ENCODE peak calls at places on chromosomes 6 and 20, in six cellular contexts. H, W, Q, A, F and L are unnamed samples.

GRCh38 chr6:37705239-37706051 is 7.8 kb upstream of the MDGA1 start:
- DNase-seq in A (peak), H (peak), W (peak), Q (peak), F (peak), L (peak)

GRCh38 chr6:26199057-26199772 is 112.0 kb downstream of the HFE start:
- DNase-seq in A (peak), W (peak), Q (no peak), F (no peak), H (peak), L (peak)

GRCh38 chr20:37042986-37043972 is 52.5 kb downstream of the RBL1 start:
- DNase-seq in F (no peak), H (no peak), W (no peak), Q (no peak), A (no peak), L (no peak)

GRCh38 chr6:126721581-126722145 is 381.7 kb downstream of the CENPW start:
- DNase-seq in H (no peak), Q (no peak), A (no peak), W (peak), F (no peak), L (no peak)

GRCh38 chr6:132962936-132963579 is 148.7 kb downstream of the RPS12 start:
- DNase-seq in F (peak), A (peak), Q (no peak), H (peak), W (peak), L (peak)

GRCh38 chr20:8331740-8332412 is 199.8 kb downstream of the PLCB1 start:
- DNase-seq in W (peak), A (no peak), H (no peak), F (no peak), Q (no peak), L (no peak)

GRCh38 chr6:157596886-157597285 is 215.9 kb downstream of the ZDHHC14 start:
- DNase-seq in Q (no peak), H (no peak), A (no peak), F (no peak), W (peak), L (no peak)

GRCh38 chr6:144723431-144723830 is 438.3 kb downstream of the UTRN start:
- DNase-seq in A (no peak), W (no peak), H (no peak), Q (no peak), F (no peak), L (no peak)

GRCh38 chr20:58004900-58005299 is 223.6 kb downstream of the ANKRD60 start:
- DNase-seq in W (no peak), H (no peak), Q (no peak), F (no peak), A (no peak), L (no peak)

GRCh38 chr6:165777680-165778079 is 114.6 kb upstream of the PDE10A start:
- DNase-seq in W (no peak), H (no peak), Q (no peak), A (no peak), F (no peak), L (no peak)
- TF ChIP-seq CTCF in W (no peak), H (peak), Q (no peak), A (no peak), F (no peak), L (no peak)

DNA sequence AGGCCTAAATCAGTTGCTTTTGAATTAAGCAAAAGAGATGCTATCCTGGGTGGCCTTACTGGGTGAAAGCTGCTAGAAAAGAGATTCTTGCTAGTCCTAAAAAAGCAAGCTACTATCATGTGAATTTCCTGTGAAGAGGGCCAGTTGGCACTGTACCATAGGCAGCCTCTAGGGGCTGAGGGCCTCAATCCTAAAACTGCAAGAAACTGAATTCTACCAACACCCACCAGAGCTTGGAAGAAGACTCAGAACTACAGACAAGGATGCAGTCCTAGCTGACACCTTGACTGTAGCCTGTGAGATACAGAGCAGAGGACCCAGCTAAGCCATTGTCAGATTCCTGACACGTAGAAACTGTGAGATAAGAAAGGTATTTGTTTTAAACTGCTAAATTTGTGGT is 24.5 kb downstream of the CLIC5 start:
- DNase-seq in A (no peak), W (no peak), Q (no peak), F (no peak), H (peak), L (no peak)
- TF ChIP-seq CTCF in A (no peak), W (no peak), Q (no peak), F (peak), H (peak), L (peak)

GRCh38 chr6:141000917-141001316 is 1131.8 kb upstream of the GJE1 start:
- DNase-seq in H (no peak), A (no peak), W (no peak), Q (no peak), F (no peak), L (no peak)
- TF ChIP-seq CTCF in H (no peak), A (no peak), W (no peak), Q (no peak), F (no peak), L (no peak)

DNA sequence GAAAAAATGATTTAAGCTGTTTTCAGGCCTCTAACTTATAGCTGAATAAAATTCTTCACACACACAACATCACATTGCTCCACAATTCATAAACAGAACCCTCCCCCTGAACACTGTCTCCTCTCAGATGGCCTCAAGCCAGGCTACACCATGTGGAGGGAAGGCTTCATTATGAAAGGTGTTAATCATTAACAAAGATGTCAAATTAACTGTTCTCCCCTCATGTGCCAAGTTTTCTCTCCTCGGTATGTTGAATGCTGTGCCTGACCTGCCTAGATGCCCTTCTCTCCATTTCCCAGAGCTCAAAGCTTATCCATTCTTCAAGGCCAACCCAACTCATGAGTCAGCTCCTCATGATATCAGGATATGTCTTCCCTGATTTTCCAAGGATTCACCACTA is 210.4 kb downstream of the GMDS start:
- DNase-seq in A (no peak), H (no peak), F (no peak), W (no peak), Q (no peak), L (no peak)
- TF ChIP-seq CTCF in A (no peak), H (no peak), F (no peak), W (no peak), Q (no peak), L (no peak)

DNA sequence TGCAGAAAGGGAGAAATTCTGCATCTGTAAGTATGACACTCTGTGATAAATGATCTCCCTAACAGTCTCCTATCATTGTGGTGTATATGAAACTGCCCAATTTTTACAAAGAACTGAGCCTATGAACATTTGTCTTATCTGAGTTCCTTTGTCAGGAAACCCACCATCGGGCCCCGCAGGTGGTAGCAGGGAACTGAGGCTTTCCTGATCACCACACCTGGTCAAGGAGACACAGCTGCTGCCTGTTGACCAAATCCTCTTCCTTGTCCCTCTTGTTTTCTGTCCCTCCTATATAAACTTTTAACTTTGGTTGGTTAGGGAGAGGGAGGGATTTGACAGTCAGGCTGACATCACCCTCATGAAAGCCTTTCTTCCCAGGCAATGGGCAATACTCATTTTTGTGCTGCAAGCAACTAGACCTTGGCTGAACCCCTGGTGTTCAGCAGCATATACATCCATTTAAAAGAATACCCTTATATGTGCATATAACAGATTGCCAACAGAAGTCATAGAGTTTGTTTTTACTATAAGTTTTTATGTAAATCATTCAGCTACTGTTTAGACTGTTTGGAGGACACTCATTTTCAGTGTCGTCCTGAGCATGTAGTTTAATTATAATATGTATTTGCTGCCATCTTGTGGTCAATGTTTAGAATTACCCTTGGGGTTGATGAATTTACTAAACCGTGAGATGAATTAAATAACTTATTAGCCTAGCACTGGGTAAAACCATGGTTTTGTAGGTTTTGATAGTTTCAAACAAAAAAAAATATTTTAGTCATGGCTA is 17.0 kb downstream of the CRISP1 start:
- DNase-seq in H (peak), Q (no peak), W (peak), F (no peak), A (no peak), L (no peak)
- TF ChIP-seq CTCF in H (peak), Q (peak), W (peak), F (peak), A (peak), L (peak)

GRCh38 chr6:134810402-134810801 is 139.5 kb downstream of the ALDH8A1 start:
- DNase-seq in H (no peak), A (no peak), F (no peak), W (peak), Q (no peak), L (no peak)
- TF ChIP-seq CTCF in H (no peak), A (no peak), F (no peak), W (no peak), Q (no peak), L (no peak)

GRCh38 chr6:87391334-87391733 is 16.4 kb upstream of the CFAP206 start:
- DNase-seq in Q (no peak), H (peak), F (peak), W (peak), A (no peak), L (peak)
- TF ChIP-seq CTCF in Q (no peak), H (peak), F (peak), W (peak), A (no peak), L (peak)